ENCODE peak calls at places on chromosome 18, in four cellular contexts. O is GM12878, M is colonic mucosa, F is HepG2. D is an unnamed sample. For H3K4me1, the result is how much of the 10 kb centered on the place peaks cover.

GRCh38 chr18:79440728-79441127 is 45.0 kb downstream of the NFATC1 start:
- DNase-seq in O (no peak), M (peak), F (no peak), D (no peak)

GRCh38 chr18:77118256-77119090 is 14.1 kb downstream of the MBP start:
- DNase-seq in O (no peak), M (peak), F (no peak), D (peak)

GRCh38 chr18:42113529-42114191 is 158.6 kb downstream of the PIK3C3 start:
- DNase-seq in O (no peak), M (no peak), F (peak), D (no peak)

GRCh38 chr18:64097497-64097896 is 51.4 kb downstream of the LINC00305 start:
- DNase-seq in O (no peak), M (no peak), F (no peak), D (no peak)

GRCh38 chr18:54090856-54091255 is 133.6 kb downstream of the MBD2 start:
- DNase-seq in O (no peak), M (no peak), F (no peak), D (no peak)

GRCh38 chr18:40555914-40556313 is 1399.1 kb upstream of the PIK3C3 start:
- DNase-seq in O (no peak), M (no peak), F (no peak), D (no peak)

GRCh38 chr18:61398961-61399632 is 65.9 kb downstream of the CDH20 start:
- DNase-seq in O (no peak), M (no peak), F (no peak), D (no peak)

GRCh38 chr18:10442551-10442971 is 11.9 kb upstream of the APCDD1 start:
- DNase-seq in O (no peak), M (no peak), F (no peak), D (no peak)

GRCh38 chr18:32349728-32350395 is 120.8 kb downstream of the GAREM1 start:
- DNase-seq in O (no peak), M (peak), F (peak), D (no peak)

GRCh38 chr18:78722959-78723706 is 256.5 kb upstream of the SALL3 start:
- DNase-seq in O (no peak), M (no peak), F (no peak), D (peak)

GRCh38 chr18:43661570-43661969 is 384.3 kb upstream of the SYT4 start:
- DNase-seq in O (peak), M (no peak), F (peak), D (peak)

GRCh38 chr18:48319796-48320638 is 89.2 kb downstream of the ZBTB7C start:
- DNase-seq in O (no peak), M (peak), F (no peak), D (peak)

GRCh38 chr18:48831802-48832201 is 119.0 kb downstream of the SMAD7 start:
- DNase-seq in O (no peak), M (no peak), F (no peak), D (peak)

GRCh38 chr18:37270046-37270665 is 295.4 kb downstream of the CELF4 start:
- DNase-seq in O (no peak), M (peak), F (peak), D (peak)

GRCh38 chr18:33839452-33840225 is 261.6 kb downstream of the ASXL3 start:
- DNase-seq in O (no peak), M (peak), F (peak), D (no peak)

GRCh38 chr18:12253027-12253426 is 1.1 kb upstream of the CIDEA start:
- DNase-seq in O (no peak), M (no peak), F (no peak), D (no peak)

GRCh38 chr18:35467624-35468016 is 30.1 kb downstream of the INO80C start:
- DNase-seq in O (peak), M (no peak), F (no peak), D (no peak)

GRCh38 chr18:50155406-50155805 is 39.5 kb downstream of the MYO5B start:
- DNase-seq in O (no peak), M (no peak), F (no peak), D (no peak)

GRCh38 chr18:46402396-46402795 is 254.6 kb downstream of the LOXHD1 start:
- DNase-seq in O (no peak), M (no peak), F (no peak), D (no peak)

GRCh38 chr18:23588836-23589560 is 2.7 kb upstream of the NPC1 start:
- DNase-seq in O (no peak), M (no peak), F (peak), D (peak)

GRCh38 chr18:10261315-10262276 is 192.8 kb upstream of the APCDD1 start:
- DNase-seq in O (no peak), M (no peak), F (no peak), D (no peak)

GRCh38 chr18:34773961-34774754 is 64.1 kb downstream of the DTNA start:
- DNase-seq in O (no peak), M (no peak), F (no peak), D (no peak)

GRCh38 chr18:80033181-80034067 is 810 bp upstream of the RBFA start:
- DNase-seq in O (no peak), M (no peak), F (no peak), D (no peak)

GRCh38 chr18:45910405-45911023 is 56.6 kb downstream of the EPG5 start:
- DNase-seq in O (peak), M (peak), F (peak), D (peak)

GRCh38 chr18:23387265-23387664 is 65.8 kb upstream of the RIOK3 start:
- DNase-seq in O (no peak), M (no peak), F (no peak), D (peak)

GRCh38 chr18:58402247-58402646 is 226.6 kb downstream of the ALPK2 start:
- DNase-seq in O (no peak), M (no peak), F (peak), D (peak)

GRCh38 chr18:58590231-58590630 is 38.7 kb downstream of the ALPK2 start:
- DNase-seq in O (no peak), M (no peak), F (peak), D (peak)

GRCh38 chr18:21682276-21683051 is 22.1 kb downstream of the ABHD3 start:
- DNase-seq in O (peak), M (no peak), F (no peak), D (no peak)

DNA sequence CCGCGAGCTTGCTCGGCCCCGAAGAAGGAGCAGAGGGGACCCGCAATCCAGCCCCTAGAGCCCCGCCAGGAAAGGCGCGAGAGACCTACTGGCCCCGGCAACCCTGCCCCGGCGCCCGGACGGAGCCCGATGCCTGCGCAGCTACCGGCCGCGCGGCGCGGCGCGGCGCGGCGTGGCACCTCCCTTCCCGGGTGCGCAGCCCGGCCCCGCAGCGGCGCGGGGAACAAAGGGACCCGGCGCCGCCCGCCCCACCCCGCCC is 327 bp downstream of the CDH2 start:
- DNase-seq in O (no peak), M (no peak), F (no peak), D (peak)
- H3K4me3 ChIP-seq in O (no peak), M (no peak), F (peak), D (peak)

DNA sequence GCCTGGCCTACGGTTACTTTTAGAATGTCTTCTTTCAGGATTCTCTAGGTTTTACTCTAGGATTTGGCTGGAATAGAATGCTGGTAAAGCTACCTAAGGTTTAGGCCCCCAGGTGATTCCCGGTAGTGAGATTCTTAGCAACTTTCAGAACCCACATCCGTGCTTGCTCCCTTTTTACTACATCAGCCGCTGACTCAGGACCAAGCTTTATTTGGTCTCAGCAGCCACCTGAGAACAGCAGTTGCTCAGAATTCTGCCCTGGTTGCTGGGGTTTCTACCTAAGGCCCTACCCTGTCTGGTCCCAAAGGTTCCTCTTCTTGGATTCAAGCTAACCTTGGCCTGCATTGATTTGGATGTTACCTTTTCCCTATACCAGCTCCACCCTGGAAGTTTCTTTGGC is 36.1 kb upstream of the NDUFV2 start:
- DNase-seq in O (no peak), M (no peak), F (no peak), D (peak)
- H3K4me1 ChIP-seq in O (half or more), M (under half), F (under half), D (under half)

GRCh38 chr18:55323051-55323994 is 264.7 kb downstream of the TCF4 start:
- DNase-seq in O (no peak), M (no peak), F (no peak), D (no peak)

GRCh38 chr18:55320399-55321255 is 267.4 kb downstream of the TCF4 start:
- DNase-seq in O (no peak), M (no peak), F (no peak), D (no peak)

GRCh38 chr18:55319517-55319905 is 268.5 kb downstream of the TCF4 start:
- DNase-seq in O (no peak), M (no peak), F (no peak), D (no peak)

GRCh38 chr18:55322176-55322735 is 265.7 kb downstream of the TCF4 start:
- DNase-seq in O (peak), M (peak), F (no peak), D (peak)

DNA sequence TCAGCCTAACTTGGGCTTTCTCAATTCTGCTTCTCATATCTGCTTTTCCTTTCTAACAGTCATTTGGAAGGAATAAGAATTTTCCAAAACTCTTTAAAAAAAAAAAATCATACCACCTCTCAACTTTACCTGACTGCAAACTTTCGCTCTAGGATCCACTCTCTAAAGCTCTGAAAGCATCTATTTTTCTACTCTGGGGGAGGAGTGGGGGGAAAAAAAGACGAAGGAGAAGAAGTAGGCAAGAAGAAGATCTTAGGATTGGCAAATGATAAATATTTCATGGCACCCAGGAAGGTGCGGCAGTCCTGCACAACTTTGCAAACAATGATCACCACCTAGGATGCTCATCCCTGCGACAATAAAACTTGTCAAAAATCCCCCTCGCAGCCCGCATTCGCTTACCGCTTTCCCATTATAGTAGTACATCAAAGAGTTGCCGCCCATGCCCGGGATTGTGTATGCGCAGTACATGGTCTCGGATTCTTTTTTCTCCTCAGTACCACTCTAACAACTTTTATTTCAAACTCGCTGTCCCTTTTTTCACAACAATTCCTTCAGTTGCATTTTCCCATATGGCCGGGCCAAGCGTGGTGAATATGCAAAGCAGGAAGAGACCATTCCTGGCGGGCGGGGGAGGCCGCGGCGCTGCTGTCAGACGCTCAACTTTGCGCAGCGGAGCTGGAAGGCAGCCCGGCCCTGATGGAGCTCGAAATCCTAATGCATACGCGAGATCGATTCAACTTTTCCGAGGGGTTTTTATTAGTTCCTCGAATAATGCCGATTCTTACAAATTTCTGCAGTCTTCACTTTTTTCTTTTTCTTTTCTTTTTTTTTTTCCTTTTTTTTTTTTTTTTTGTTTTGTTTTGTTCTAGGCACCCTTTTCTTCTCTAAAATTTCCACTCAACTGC is 266.5 kb downstream of the TCF4 start:
- DNase-seq in O (peak), M (peak), F (no peak), D (peak)
- H3K9ac ChIP-seq in O (peak), M (peak), F (no peak), D (peak)

GRCh38 chr18:62981566-62981965 is 266.2 kb downstream of the PHLPP1 start:
- DNase-seq in O (no peak), M (no peak), F (no peak), D (no peak)

GRCh38 chr18:62984656-62985315 is 269.4 kb downstream of the PHLPP1 start:
- DNase-seq in O (no peak), M (no peak), F (no peak), D (no peak)

GRCh38 chr18:62979900-62980299 is 264.6 kb downstream of the PHLPP1 start:
- DNase-seq in O (no peak), M (no peak), F (no peak), D (no peak)

GRCh38 chr18:62979172-62979571 is 263.8 kb downstream of the PHLPP1 start:
- DNase-seq in O (no peak), M (no peak), F (no peak), D (no peak)

GRCh38 chr18:62982600-62983251 is 267.4 kb downstream of the PHLPP1 start:
- DNase-seq in O (peak), M (peak), F (peak), D (peak)
- H3K4me3 ChIP-seq in O (no peak), M (no peak), F (no peak), D (no peak)

DNA sequence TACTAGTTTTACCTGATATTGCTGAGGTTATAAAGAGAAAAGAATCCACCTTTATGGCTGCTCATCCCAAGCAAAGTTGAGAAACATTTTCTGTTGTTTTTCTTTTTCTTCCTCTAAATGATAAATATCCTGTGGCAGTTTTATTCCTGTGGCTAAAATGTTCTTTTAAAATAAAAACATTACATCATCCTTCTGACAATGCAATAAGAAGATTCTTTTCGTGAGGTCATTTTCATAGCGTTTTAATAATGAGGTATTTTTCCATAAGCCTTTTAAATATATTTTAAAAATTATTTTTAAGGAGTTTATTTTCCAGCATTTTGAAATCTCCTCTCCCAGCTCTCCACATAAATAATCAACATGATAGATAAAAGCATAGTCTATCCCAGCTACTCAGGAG is 52.8 kb upstream of the EPB41L3 start:
- DNase-seq in O (no peak), M (no peak), F (no peak), D (no peak)
- H3K4me1 ChIP-seq in O (under half), M (under half), F (under half), D (under half)

DNA sequence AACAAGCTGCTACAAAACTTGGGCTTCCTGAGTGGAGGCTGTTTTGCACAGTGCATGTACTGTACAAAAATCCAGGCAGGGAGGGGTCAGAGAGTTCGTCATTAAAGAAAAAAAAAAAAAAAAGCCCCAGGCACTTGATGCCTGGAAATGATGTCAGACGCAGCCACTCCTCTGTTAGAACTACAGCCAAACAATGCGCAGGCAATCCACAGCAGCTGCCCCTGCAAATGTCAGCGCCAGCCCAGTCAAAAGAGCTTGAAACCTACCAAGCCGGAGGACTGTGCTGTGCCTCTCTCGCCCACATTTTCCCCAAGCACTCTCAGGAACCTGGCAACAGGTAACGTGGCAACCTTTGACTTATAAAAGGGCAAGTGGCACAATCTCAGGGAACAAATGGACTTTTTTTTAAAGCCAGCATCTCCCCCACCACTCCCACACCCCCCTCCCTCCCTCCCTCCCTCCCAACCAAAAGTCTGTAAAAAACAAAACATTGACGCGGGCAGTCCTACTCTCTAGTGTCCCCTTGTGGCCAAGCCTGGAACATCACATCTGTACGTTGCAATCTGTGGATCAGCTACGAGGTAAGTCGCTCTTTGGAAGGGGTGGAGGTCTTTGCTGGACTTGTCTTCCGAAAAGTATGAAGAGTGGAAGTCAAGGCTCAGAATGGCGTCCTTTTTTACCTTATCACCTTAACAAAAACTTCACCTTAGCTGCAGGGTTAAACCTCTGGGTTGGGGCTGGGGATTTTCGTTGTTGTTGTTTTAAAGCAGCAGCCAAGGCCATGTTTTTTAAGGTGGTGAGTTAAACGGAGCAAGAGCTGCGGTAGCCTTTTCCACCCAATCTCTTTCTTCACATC is 144.2 kb downstream of the TGIF1 start:
- DNase-seq in O (peak), M (peak), F (peak), D (peak)
- H3K9ac ChIP-seq in O (peak), M (peak), F (peak), D (peak)

D was measured in endodermal cell.